ENCODE peak calls at places on chromosome 13, in six cellular contexts. One of them, this sample, is unnamed.

GRCh38 chr13:98847780-98848179 is 95.3 kb upstream of the SLC15A1 start:
- DNase-seq in NCI-H82: peak; percentile 19
- DNase-seq in activated T-cell treated with anti-CD3 and anti-CD28 coated beads for 1 hour: no peak
- DNase-seq in GDM1: no peak
- DNase-seq in cardiac muscle cell: no peak
- DNase-seq in NCI-H1105: no peak
- DNase-seq in this sample: no peak

GRCh38 chr13:28822161-28822560 is 2.0 kb downstream of the MTUS2 start:
- DNase-seq in NCI-H82: no peak
- DNase-seq in activated T-cell treated with anti-CD3 and anti-CD28 coated beads for 1 hour: no peak
- DNase-seq in GDM1: no peak
- DNase-seq in cardiac muscle cell: no peak
- DNase-seq in NCI-H1105: no peak
- DNase-seq in this sample: no peak

GRCh38 chr13:30998548-30999140 is 66.2 kb downstream of the TEX26 start:
- DNase-seq in NCI-H82: no peak
- DNase-seq in activated T-cell treated with anti-CD3 and anti-CD28 coated beads for 1 hour: no peak
- DNase-seq in GDM1: no peak
- DNase-seq in cardiac muscle cell: peak; percentile 50
- DNase-seq in NCI-H1105: peak; percentile 36
- DNase-seq in this sample: no peak

GRCh38 chr13:112657850-112658445 is 31.9 kb upstream of the ATP11A start:
- DNase-seq in NCI-H82: no peak
- DNase-seq in activated T-cell treated with anti-CD3 and anti-CD28 coated beads for 1 hour: no peak
- DNase-seq in GDM1: no peak
- DNase-seq in cardiac muscle cell: no peak
- DNase-seq in NCI-H1105: no peak
- DNase-seq in this sample: peak; percentile 27

GRCh38 chr13:58869566-58869965 is 1238.0 kb downstream of the PCDH17 start:
- DNase-seq in NCI-H82: no peak
- DNase-seq in activated T-cell treated with anti-CD3 and anti-CD28 coated beads for 1 hour: no peak
- DNase-seq in GDM1: no peak
- DNase-seq in cardiac muscle cell: no peak
- DNase-seq in NCI-H1105: no peak
- DNase-seq in this sample: no peak

GRCh38 chr13:66560189-66560588 is 669.9 kb downstream of the PCDH9 start:
- DNase-seq in NCI-H82: peak; percentile 73
- DNase-seq in activated T-cell treated with anti-CD3 and anti-CD28 coated beads for 1 hour: no peak
- DNase-seq in GDM1: no peak
- DNase-seq in cardiac muscle cell: no peak
- DNase-seq in NCI-H1105: no peak
- DNase-seq in this sample: no peak

GRCh38 chr13:112893570-112894422 is 75.2 kb upstream of the MCF2L start:
- DNase-seq in NCI-H82: peak; percentile 71
- DNase-seq in activated T-cell treated with anti-CD3 and anti-CD28 coated beads for 1 hour: no peak
- DNase-seq in GDM1: no peak
- DNase-seq in cardiac muscle cell: peak; percentile 84
- DNase-seq in NCI-H1105: peak; percentile 83
- DNase-seq in this sample: no peak

GRCh38 chr13:44379885-44380284 is 6.3 kb downstream of the SERP2 start:
- DNase-seq in NCI-H82: no peak
- DNase-seq in activated T-cell treated with anti-CD3 and anti-CD28 coated beads for 1 hour: no peak
- DNase-seq in GDM1: no peak
- DNase-seq in cardiac muscle cell: no peak
- DNase-seq in NCI-H1105: no peak
- DNase-seq in this sample: no peak

GRCh38 chr13:97621025-97621424 is 187.1 kb downstream of the RAP2A start:
- DNase-seq in NCI-H82: no peak
- DNase-seq in activated T-cell treated with anti-CD3 and anti-CD28 coated beads for 1 hour: no peak
- DNase-seq in GDM1: no peak
- DNase-seq in cardiac muscle cell: no peak
- DNase-seq in NCI-H1105: no peak
- DNase-seq in this sample: no peak

GRCh38 chr13:99353836-99354235 is 46.6 kb upstream of the GPR183 start:
- DNase-seq in NCI-H82: no peak
- DNase-seq in activated T-cell treated with anti-CD3 and anti-CD28 coated beads for 1 hour: no peak
- DNase-seq in GDM1: no peak
- DNase-seq in cardiac muscle cell: no peak
- DNase-seq in NCI-H1105: no peak
- DNase-seq in this sample: peak; percentile 63

GRCh38 chr13:112144616-112145220 is 77.8 kb downstream of the SOX1 start:
- DNase-seq in NCI-H82: no peak
- DNase-seq in activated T-cell treated with anti-CD3 and anti-CD28 coated beads for 1 hour: no peak
- DNase-seq in GDM1: no peak
- DNase-seq in cardiac muscle cell: no peak
- DNase-seq in NCI-H1105: no peak
- DNase-seq in this sample: peak; percentile 31

GRCh38 chr13:89695343-89696257 is 1651.9 kb upstream of the MIR17HG start:
- DNase-seq in NCI-H82: peak; percentile 77
- DNase-seq in activated T-cell treated with anti-CD3 and anti-CD28 coated beads for 1 hour: no peak
- DNase-seq in GDM1: no peak
- DNase-seq in cardiac muscle cell: peak; percentile 68
- DNase-seq in NCI-H1105: no peak
- DNase-seq in this sample: peak; percentile 60

GRCh38 chr13:94674609-94675348 is 37.6 kb downstream of the SOX21 start:
- DNase-seq in NCI-H82: peak; percentile 90
- DNase-seq in activated T-cell treated with anti-CD3 and anti-CD28 coated beads for 1 hour: peak; percentile 42
- DNase-seq in GDM1: peak; percentile 25
- DNase-seq in cardiac muscle cell: peak; percentile 77
- DNase-seq in NCI-H1105: peak; percentile 37
- DNase-seq in this sample: peak; percentile 39

GRCh38 chr13:112690242-112690943 is 555 bp downstream of the ATP11A start:
- DNase-seq in NCI-H82: no peak
- DNase-seq in activated T-cell treated with anti-CD3 and anti-CD28 coated beads for 1 hour: no peak
- DNase-seq in GDM1: no peak
- DNase-seq in cardiac muscle cell: peak; percentile 81
- DNase-seq in NCI-H1105: peak; percentile 75
- DNase-seq in this sample: no peak

GRCh38 chr13:24995225-24995804 is 100.6 kb upstream of the PABPC3 start:
- DNase-seq in NCI-H82: peak; percentile 97
- DNase-seq in activated T-cell treated with anti-CD3 and anti-CD28 coated beads for 1 hour: peak; percentile 35
- DNase-seq in GDM1: peak; percentile 79
- DNase-seq in cardiac muscle cell: peak; percentile 90
- DNase-seq in NCI-H1105: peak; percentile 44
- DNase-seq in this sample: peak; percentile 69

GRCh38 chr13:79241697-79242096 is 164.4 kb downstream of the RBM26 start:
- DNase-seq in NCI-H82: no peak
- DNase-seq in activated T-cell treated with anti-CD3 and anti-CD28 coated beads for 1 hour: no peak
- DNase-seq in GDM1: no peak
- DNase-seq in cardiac muscle cell: no peak
- DNase-seq in NCI-H1105: no peak
- DNase-seq in this sample: no peak

GRCh38 chr13:47835470-47836228 is 165.4 kb downstream of the SUCLA2 start:
- DNase-seq in NCI-H82: no peak
- DNase-seq in activated T-cell treated with anti-CD3 and anti-CD28 coated beads for 1 hour: no peak
- DNase-seq in GDM1: no peak
- DNase-seq in cardiac muscle cell: no peak
- DNase-seq in NCI-H1105: no peak
- DNase-seq in this sample: peak; percentile 67

GRCh38 chr13:26025196-26025595 is 26.6 kb downstream of the SHISA2 start:
- DNase-seq in NCI-H82: peak; percentile 35
- DNase-seq in activated T-cell treated with anti-CD3 and anti-CD28 coated beads for 1 hour: no peak
- DNase-seq in GDM1: no peak
- DNase-seq in cardiac muscle cell: peak; percentile 30
- DNase-seq in NCI-H1105: no peak
- DNase-seq in this sample: no peak

GRCh38 chr13:95111608-95112007 is 189.6 kb downstream of the ABCC4 start:
- DNase-seq in NCI-H82: no peak
- DNase-seq in activated T-cell treated with anti-CD3 and anti-CD28 coated beads for 1 hour: no peak
- DNase-seq in GDM1: no peak
- DNase-seq in cardiac muscle cell: no peak
- DNase-seq in NCI-H1105: no peak
- DNase-seq in this sample: no peak

GRCh38 chr13:33761744-33762143 is 56.2 kb upstream of the RFC3 start:
- DNase-seq in NCI-H82: peak; percentile 50
- DNase-seq in activated T-cell treated with anti-CD3 and anti-CD28 coated beads for 1 hour: no peak
- DNase-seq in GDM1: no peak
- DNase-seq in cardiac muscle cell: peak; percentile 14
- DNase-seq in NCI-H1105: no peak
- DNase-seq in this sample: peak; percentile 5

GRCh38 chr13:50801087-50801931 is 42.2 kb downstream of the DLEU7 start:
- DNase-seq in NCI-H82: peak; percentile 88
- DNase-seq in activated T-cell treated with anti-CD3 and anti-CD28 coated beads for 1 hour: peak; percentile 47
- DNase-seq in GDM1: peak; percentile 84
- DNase-seq in cardiac muscle cell: peak; percentile 80
- DNase-seq in NCI-H1105: peak; percentile 22
- DNase-seq in this sample: peak; percentile 53

GRCh38 chr13:20672772-20673171 is 30.7 kb upstream of the IL17D start:
- DNase-seq in NCI-H82: no peak
- DNase-seq in activated T-cell treated with anti-CD3 and anti-CD28 coated beads for 1 hour: no peak
- DNase-seq in GDM1: no peak
- DNase-seq in cardiac muscle cell: no peak
- DNase-seq in NCI-H1105: no peak
- DNase-seq in this sample: no peak

GRCh38 chr13:33033361-33033812 is 17.2 kb downstream of the KL start:
- DNase-seq in NCI-H82: peak; percentile 31
- DNase-seq in activated T-cell treated with anti-CD3 and anti-CD28 coated beads for 1 hour: no peak
- DNase-seq in GDM1: no peak
- DNase-seq in cardiac muscle cell: peak; percentile 13
- DNase-seq in NCI-H1105: no peak
- DNase-seq in this sample: no peak

GRCh38 chr13:46687810-46688209 is 109.2 kb downstream of the ESD start:
- DNase-seq in NCI-H82: peak; percentile 36
- DNase-seq in activated T-cell treated with anti-CD3 and anti-CD28 coated beads for 1 hour: no peak
- DNase-seq in GDM1: no peak
- DNase-seq in cardiac muscle cell: no peak
- DNase-seq in NCI-H1105: no peak
- DNase-seq in this sample: peak; percentile 58

GRCh38 chr13:111060237-111060919 is 54.7 kb upstream of the ARHGEF7 start:
- DNase-seq in NCI-H82: no peak
- DNase-seq in activated T-cell treated with anti-CD3 and anti-CD28 coated beads for 1 hour: no peak
- DNase-seq in GDM1: no peak
- DNase-seq in cardiac muscle cell: no peak
- DNase-seq in NCI-H1105: no peak
- DNase-seq in this sample: no peak

GRCh38 chr13:29817604-29818378 is 32.6 kb downstream of the UBL3 start:
- DNase-seq in NCI-H82: peak; percentile 89
- DNase-seq in activated T-cell treated with anti-CD3 and anti-CD28 coated beads for 1 hour: no peak
- DNase-seq in GDM1: peak; percentile 41
- DNase-seq in cardiac muscle cell: no peak
- DNase-seq in NCI-H1105: no peak
- DNase-seq in this sample: no peak

GRCh38 chr13:59094149-59094548 is 1069.6 kb downstream of the DIAPH3 start:
- DNase-seq in NCI-H82: no peak
- DNase-seq in activated T-cell treated with anti-CD3 and anti-CD28 coated beads for 1 hour: no peak
- DNase-seq in GDM1: no peak
- DNase-seq in cardiac muscle cell: no peak
- DNase-seq in NCI-H1105: no peak
- DNase-seq in this sample: peak; percentile 62

GRCh38 chr13:93700115-93700514 is 473.5 kb downstream of the GPC6 start:
- DNase-seq in NCI-H82: no peak
- DNase-seq in activated T-cell treated with anti-CD3 and anti-CD28 coated beads for 1 hour: no peak
- DNase-seq in GDM1: no peak
- DNase-seq in cardiac muscle cell: no peak
- DNase-seq in NCI-H1105: no peak
- DNase-seq in this sample: no peak